ENCODE peak calls at places on chromosomes 2 and 18, in nine cellular contexts. Q is occipital lobe; J is endothelial cell of umbilical vein; H is caudate nucleus; Y is EH; W is stimulated activated CD8-positive, alpha-beta memory T cell treated with anti-CD3 and anti-CD28 coated beads, Interleukin-15, amount 100 ng/mL, for 24 hours; F is germinal center; U is hypothalamus; I is mesothelial cell of epicardium. G is an unnamed sample.

GRCh38 chr2:30272761-30273573 is 41.6 kb downstream of the LBH start:
- DNase-seq in Q (no peak), J (peak; percentile 73), W (no peak), H (no peak), F (no peak), I (no peak), U (no peak), Y (peak; percentile 84), G (peak; percentile 30)

GRCh38 chr2:31440764-31441163 is 26.2 kb upstream of the XDH start:
- DNase-seq in Y (peak; percentile 91), U (no peak), Q (no peak), J (no peak), I (no peak), H (no peak), W (no peak), F (no peak), G (no peak)

GRCh38 chr2:193796847-193797246 is 1602.1 kb upstream of the TMEFF2 start:
- DNase-seq in Q (no peak), W (no peak), Y (no peak), F (no peak), H (no peak), U (no peak), J (no peak), I (no peak), G (no peak)

GRCh38 chr18:63604791-63605567 is 17.8 kb downstream of the SERPINB13 start:
- DNase-seq in W (no peak), J (no peak), Q (no peak), I (no peak), U (no peak), F (no peak), Y (peak; percentile 56), H (no peak), G (no peak)

GRCh38 chr18:43846302-43846701 is 569.0 kb upstream of the SYT4 start:
- DNase-seq in H (no peak), U (no peak), I (no peak), F (no peak), Q (no peak), Y (no peak), W (no peak), J (no peak), G (no peak)

GRCh38 chr2:62410015-62410453 is 96.0 kb downstream of the TMEM17 start:
- DNase-seq in I (no peak), Y (peak; percentile 8), J (peak; percentile 23), H (no peak), Q (no peak), W (no peak), U (no peak), F (no peak), G (no peak)

GRCh38 chr2:33083671-33084387 is 137.1 kb downstream of the LTBP1 start:
- DNase-seq in Q (no peak), W (no peak), J (no peak), F (peak; percentile 20), I (no peak), H (no peak), Y (no peak), U (no peak), G (no peak)

GRCh38 chr2:23009545-23010149 is 375.3 kb upstream of the KLHL29 start:
- DNase-seq in H (no peak), I (peak; percentile 54), Q (peak; percentile 16), U (no peak), Y (peak; percentile 11), W (no peak), F (no peak), J (no peak), G (no peak)